ENCODE peak calls at places on chromosomes 16 and 17, in six cellular contexts. Z is caudate nucleus; S is central memory CD4-positive, alpha-beta T cell; B is G401; G is NCI-H1436 treated with DMSO at 0.1 percent for 48 hours; L is transverse colon. Y is an unnamed sample.

GRCh38 chr17:8964801-8965393 is 610 bp downstream of the PIK3R5 start:
- DNase-seq in Z (no peak), S (peak; percentile 48), B (no peak), G (no peak), L (no peak), Y (no peak)

GRCh38 chr16:48366165-48367093 is 18.8 kb downstream of the SIAH1 start:
- DNase-seq in Z (no peak), S (peak; percentile 67), B (peak; percentile 62), G (no peak), L (peak; percentile 64), Y (no peak)

GRCh38 chr16:12260119-12260646 is 283.6 kb downstream of the SNX29 start:
- DNase-seq in Z (no peak), S (no peak), B (no peak), G (no peak), L (no peak), Y (no peak)

GRCh38 chr17:7314719-7315569 is at the start of gene GPS2:
- DNase-seq in Z (peak; percentile 91), S (peak; percentile 91), B (peak; percentile 86), G (peak; percentile 13), L (peak; percentile 96), Y (peak; percentile 92)

GRCh38 chr17:8420041-8420934 is 15.4 kb upstream of the NDEL1 start:
- DNase-seq in Z (no peak), S (no peak), B (peak; percentile 9), G (no peak), L (peak; percentile 71), Y (peak; percentile 83)

GRCh38 chr17:80113033-80113484 is 11.7 kb downstream of the GAA start:
- DNase-seq in Z (no peak), S (no peak), B (no peak), G (no peak), L (no peak), Y (peak; percentile 42)

GRCh38 chr17:77125432-77125901 is 15.3 kb upstream of the SEC14L1 start:
- DNase-seq in Z (peak; percentile 28), S (no peak), B (no peak), G (no peak), L (no peak), Y (no peak)

GRCh38 chr17:61733021-61733420 is 130.3 kb downstream of the BRIP1 start:
- DNase-seq in Z (no peak), S (no peak), B (no peak), G (no peak), L (no peak), Y (no peak)

GRCh38 chr16:85321856-85322271 is 209.6 kb upstream of the CIBAR2 start:
- DNase-seq in Z (peak; percentile 60), S (no peak), B (peak; percentile 89), G (no peak), L (peak; percentile 73), Y (peak; percentile 97)

GRCh38 chr16:87490091-87490798 is 2.6 kb downstream of the ZCCHC14 start:
- DNase-seq in Z (no peak), S (peak; percentile 35), B (no peak), G (no peak), L (no peak), Y (peak; percentile 10)

GRCh38 chr17:2370211-2370589 is 30.7 kb downstream of the MNT start:
- DNase-seq in Z (no peak), S (no peak), B (no peak), G (no peak), L (no peak), Y (no peak)

GRCh38 chr17:63497708-63498483 is 21.0 kb downstream of the ACE start:
- DNase-seq in Z (no peak), S (no peak), B (no peak), G (no peak), L (no peak), Y (peak; percentile 47)

GRCh38 chr17:43536236-43537088 is 9.7 kb downstream of the ETV4 start:
- DNase-seq in Z (no peak), S (no peak), B (no peak), G (no peak), L (no peak), Y (no peak)

GRCh38 chr16:86961133-86961720 is 356.0 kb downstream of the C16orf95 start:
- DNase-seq in Z (no peak), S (no peak), B (peak; percentile 14), G (no peak), L (no peak), Y (no peak)

GRCh38 chr16:11232852-11233726 is 22.9 kb downstream of the SOCS1 start:
- DNase-seq in Z (no peak), S (peak; percentile 87), B (peak; percentile 66), G (no peak), L (peak; percentile 73), Y (peak; percentile 28)

Y was measured in thyroid gland.